ENCODE peak calls at places on chromosomes 5 and 9, in ten cellular contexts. B is transverse colon, I is stomach, O is AG04450, D is OCI-LY7, P is A549, N is brain microvascular endothelial cell, X is left ventricle myocardium inferior, F is GM23338, M is esophagus squamous epithelium. S is an unnamed sample.

GRCh38 chr9:136511670-136512592 is 29.1 kb upstream of the SEC16A start:
- DNase-seq in B (no peak), I (no peak), O (no peak), D (no peak), P (no peak), N (no peak), X (peak), F (no peak), M (no peak), S (peak)

GRCh38 chr5:14743601-14744295 is 79.2 kb downstream of the OTULIN start:
- DNase-seq in B (no peak), I (no peak), O (peak), D (no peak), P (no peak), N (peak), X (no peak), F (no peak), M (no peak), S (no peak)

GRCh38 chr5:84437673-84438315 is 53.1 kb upstream of the EDIL3 start:
- DNase-seq in B (no peak), I (no peak), O (peak), D (no peak), P (no peak), N (peak), X (no peak), F (no peak), M (no peak), S (no peak)

GRCh38 chr5:61245486-61245885 is 83.2 kb upstream of the SMIM15 start:
- DNase-seq in B (peak), I (no peak), O (no peak), D (no peak), P (no peak), N (no peak), X (no peak), F (no peak), M (no peak), S (no peak)

GRCh38 chr5:41275813-41276512 is 62.6 kb upstream of the C6 start:
- DNase-seq in B (no peak), I (no peak), O (no peak), D (no peak), P (no peak), N (no peak), X (no peak), F (no peak), M (no peak), S (no peak)

GRCh38 chr9:89353989-89354388 is 35.7 kb downstream of the SECISBP2 start:
- DNase-seq in B (no peak), I (no peak), O (no peak), D (no peak), P (peak), N (no peak), X (no peak), F (no peak), M (no peak), S (no peak)

GRCh38 chr9:471320-471719 is 256.7 kb downstream of the DOCK8 start:
- DNase-seq in B (no peak), I (no peak), O (no peak), D (no peak), P (no peak), N (no peak), X (no peak), F (no peak), M (no peak), S (no peak)

GRCh38 chr5:112183103-112183634 is 235.9 kb downstream of the EPB41L4A start:
- DNase-seq in B (no peak), I (no peak), O (no peak), D (no peak), P (no peak), N (peak), X (no peak), F (peak), M (no peak), S (no peak)

GRCh38 chr5:14118551-14119320 is 24.4 kb upstream of the TRIO start:
- DNase-seq in B (no peak), I (no peak), O (no peak), D (no peak), P (no peak), N (no peak), X (peak), F (peak), M (no peak), S (no peak)

GRCh38 chr5:134435525-134435924 is 23.8 kb upstream of the CDKN2AIPNL start:
- DNase-seq in B (no peak), I (no peak), O (no peak), D (no peak), P (no peak), N (peak), X (no peak), F (no peak), M (no peak), S (no peak)

GRCh38 chr5:117623042-117623815 is 1048.6 kb upstream of the SEMA6A start:
- DNase-seq in B (no peak), I (no peak), O (no peak), D (no peak), P (no peak), N (no peak), X (no peak), F (no peak), M (no peak), S (no peak)

GRCh38 chr9:8800196-8800595 is 1000.6 kb upstream of the DMAC1 start:
- DNase-seq in B (no peak), I (no peak), O (no peak), D (no peak), P (no peak), N (no peak), X (no peak), F (no peak), M (no peak), S (no peak)

GRCh38 chr9:37987467-37987981 is 81.5 kb downstream of the SHB start:
- DNase-seq in B (no peak), I (no peak), O (no peak), D (no peak), P (no peak), N (no peak), X (peak), F (no peak), M (no peak), S (no peak)

GRCh38 chr5:58317009-58317408 is 142.9 kb downstream of the PLK2 start:
- DNase-seq in B (no peak), I (no peak), O (no peak), D (no peak), P (no peak), N (no peak), X (no peak), F (no peak), M (no peak), S (no peak)

GRCh38 chr5:181181650-181182565 is 23.1 kb downstream of the TRIM7 start:
- DNase-seq in B (peak), I (peak), O (no peak), D (peak), P (no peak), N (no peak), X (peak), F (peak), M (no peak), S (peak)

GRCh38 chr9:4831944-4832343 is 39.2 kb downstream of the RCL1 start:
- DNase-seq in B (no peak), I (no peak), O (no peak), D (no peak), P (no peak), N (no peak), X (no peak), F (no peak), M (no peak), S (no peak)

GRCh38 chr5:141858084-141858765 is 20.0 kb downstream of the PCDH1 start:
- DNase-seq in B (no peak), I (peak), O (no peak), D (no peak), P (no peak), N (no peak), X (no peak), F (peak), M (no peak), S (no peak)

GRCh38 chr5:174527936-174528557 is 196.3 kb upstream of the MSX2 start:
- DNase-seq in B (no peak), I (no peak), O (peak), D (no peak), P (no peak), N (no peak), X (no peak), F (no peak), M (no peak), S (no peak)

GRCh38 chr5:168818586-168818985 is 239.4 kb upstream of the PANK3 start:
- DNase-seq in B (no peak), I (no peak), O (no peak), D (no peak), P (no peak), N (no peak), X (peak), F (no peak), M (no peak), S (no peak)

GRCh38 chr5:123125953-123126352 is 36.9 kb downstream of the PRDM6 start:
- DNase-seq in B (no peak), I (no peak), O (no peak), D (no peak), P (no peak), N (peak), X (no peak), F (no peak), M (no peak), S (no peak)

GRCh38 chr9:129174724-129175514 is 3.1 kb downstream of the IER5L start:
- DNase-seq in B (peak), I (peak), O (peak), D (peak), P (peak), N (peak), X (peak), F (peak), M (no peak), S (peak)

GRCh38 chr5:128021411-128021810 is 62.2 kb upstream of the SLC12A2 start:
- DNase-seq in B (no peak), I (no peak), O (no peak), D (no peak), P (no peak), N (no peak), X (no peak), F (no peak), M (no peak), S (no peak)

GRCh38 chr5:162372265-162372664 is 304.7 kb downstream of the GABRG2 start:
- DNase-seq in B (no peak), I (no peak), O (no peak), D (no peak), P (no peak), N (no peak), X (no peak), F (peak), M (no peak), S (no peak)

GRCh38 chr5:177462021-177462670 is 11.3 kb downstream of the DBN1 start:
- DNase-seq in B (no peak), I (no peak), O (no peak), D (no peak), P (no peak), N (peak), X (peak), F (no peak), M (no peak), S (no peak)

GRCh38 chr9:127130661-127131538 is 8.5 kb upstream of the ANGPTL2 start:
- DNase-seq in B (peak), I (no peak), O (peak), D (no peak), P (no peak), N (peak), X (peak), F (no peak), M (no peak), S (peak)

GRCh38 chr5:85784746-85785145 is 833.0 kb upstream of the COX7C start:
- DNase-seq in B (no peak), I (no peak), O (no peak), D (no peak), P (no peak), N (no peak), X (no peak), F (no peak), M (no peak), S (no peak)

DNA sequence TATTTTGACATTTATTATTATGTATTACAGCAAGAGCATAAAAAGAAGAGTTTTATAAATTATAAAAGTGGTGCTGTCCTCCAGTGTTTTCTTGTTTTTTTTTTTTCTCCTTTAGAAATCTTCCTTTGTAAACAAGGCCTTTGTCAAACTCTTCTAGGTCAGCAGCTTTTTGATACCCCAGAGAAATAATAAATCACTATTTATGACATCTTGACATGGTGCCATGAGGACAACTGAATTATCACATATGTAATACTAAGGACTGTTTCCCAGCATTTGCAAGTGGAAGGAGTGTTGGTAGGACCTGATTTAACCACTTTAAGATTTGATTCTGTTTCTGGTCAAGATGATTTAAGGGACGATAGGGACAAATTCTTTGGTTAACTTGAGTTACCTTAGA is 4.6 kb downstream of the SMARCA2 start:
- DNase-seq in B (no peak), I (no peak), O (no peak), D (no peak), P (no peak), N (no peak), X (no peak), F (no peak), M (no peak), S (no peak)
- H3K27ac ChIP-seq in B (no peak), I (no peak), O (no peak), D (no peak), P (no peak), N (no peak), X (peak), F (no peak), M (no peak), S (peak)

GRCh38 chr9:132800038-132800648 is 77.9 kb downstream of the AK8 start:
- DNase-seq in B (peak), I (peak), O (peak), D (peak), P (peak), N (peak), X (peak), F (peak), M (no peak), S (peak)
- TF ChIP-seq CTCF in B (peak), I (peak), O (peak), D (peak), P (peak), N (peak), X (peak), F (peak), M (peak), S (peak)

GRCh38 chr9:121852241-121852640 is 200.8 kb downstream of the DAB2IP start:
- DNase-seq in B (no peak), I (no peak), O (no peak), D (no peak), P (no peak), N (no peak), X (no peak), F (no peak), M (no peak), S (no peak)
- H3K27ac ChIP-seq in B (no peak), I (no peak), O (no peak), D (no peak), P (no peak), N (no peak), X (peak), F (no peak), M (no peak), S (peak)

GRCh38 chr9:2826291-2826690 is 17.6 kb downstream of the PUM3 start:
- DNase-seq in B (no peak), I (no peak), O (no peak), D (no peak), P (no peak), N (no peak), X (no peak), F (no peak), M (no peak), S (no peak)

GRCh38 chr9:2824054-2824453 is 19.8 kb downstream of the PUM3 start:
- DNase-seq in B (no peak), I (no peak), O (no peak), D (no peak), P (no peak), N (no peak), X (no peak), F (no peak), M (no peak), S (no peak)

GRCh38 chr9:2819165-2819564 is 24.7 kb downstream of the PUM3 start:
- DNase-seq in B (no peak), I (no peak), O (no peak), D (no peak), P (no peak), N (no peak), X (no peak), F (no peak), M (no peak), S (no peak)

GRCh38 chr9:2821855-2822254 is 22.0 kb downstream of the PUM3 start:
- DNase-seq in B (no peak), I (no peak), O (no peak), D (no peak), P (no peak), N (no peak), X (no peak), F (no peak), M (no peak), S (no peak)

DNA sequence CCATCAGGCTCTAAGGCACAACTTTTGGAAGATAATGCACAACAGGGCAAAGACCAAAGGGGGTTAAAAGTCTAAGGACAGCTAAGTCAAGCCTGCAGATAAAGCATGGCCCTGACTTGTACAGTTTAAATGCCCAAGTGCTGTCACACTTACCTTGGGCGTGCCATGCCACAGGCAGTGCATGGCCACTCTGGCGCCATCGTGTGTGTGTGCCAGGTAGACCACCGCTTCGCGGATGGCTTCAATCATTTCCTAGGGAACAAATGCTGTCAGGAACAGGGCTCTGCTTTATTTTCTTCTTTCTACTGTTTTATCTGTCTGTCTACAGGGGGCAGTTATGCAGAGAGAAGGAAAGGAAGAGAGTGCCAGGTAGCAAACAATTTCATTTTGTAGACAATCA is 19.3 kb downstream of the PUM3 start:
- DNase-seq in B (no peak), I (no peak), O (no peak), D (no peak), P (no peak), N (no peak), X (no peak), F (peak), M (no peak), S (no peak)
- TF ChIP-seq CTCF in B (no peak), I (no peak), O (peak), D (peak), P (peak), N (peak), X (peak), F (peak), M (no peak), S (no peak)

GRCh38 chr5:179274321-179275315 is 70.6 kb downstream of the ADAMTS2 start:
- DNase-seq in B (no peak), I (no peak), O (no peak), D (no peak), P (no peak), N (no peak), X (no peak), F (no peak), M (no peak), S (no peak)
- H3K27ac ChIP-seq in B (peak), I (peak), O (peak), D (no peak), P (no peak), N (peak), X (peak), F (no peak), M (peak), S (peak)

GRCh38 chr9:20271723-20272122 is 350.6 kb downstream of the MLLT3 start:
- DNase-seq in B (no peak), I (no peak), O (no peak), D (no peak), P (no peak), N (no peak), X (no peak), F (no peak), M (no peak), S (no peak)
- TF ChIP-seq CTCF in B (no peak), I (no peak), O (no peak), D (peak), P (no peak), N (peak), X (no peak), F (peak), M (no peak), S (no peak)